ENCODE peak calls at places on chromosomes 11 and 22, in seven cellular contexts. I is WERI-Rb-1, K is IMR-90, M is A549, D is AG04450, F is dorsolateral prefrontal cortex, Q is mesendoderm. P is an unnamed sample.

GRCh38 chr11:17230867-17231851 is 23.4 kb upstream of the PIK3C2A start:
- DNase-seq in K (no peak), F (no peak), Q (no peak), I (no peak), M (no peak), D (no peak), P (no peak)

GRCh38 chr11:13963169-13963948 is 836 bp downstream of the SPON1 start:
- DNase-seq in K (peak), Q (peak), F (no peak), D (no peak), M (no peak), I (peak), P (no peak)

GRCh38 chr11:126669416-126669815 is 313.9 kb downstream of the ST3GAL4 start:
- DNase-seq in I (no peak), Q (no peak), F (no peak), K (peak), M (no peak), D (peak), P (peak)

GRCh38 chr11:79227732-79228416 is 213.0 kb downstream of the TENM4 start:
- DNase-seq in Q (peak), K (no peak), D (no peak), F (no peak), I (no peak), M (no peak), P (no peak)

GRCh38 chr22:19886605-19887250 is 32.1 kb upstream of the GNB1L start:
- DNase-seq in D (no peak), K (peak), F (no peak), M (no peak), I (no peak), Q (no peak), P (peak)

GRCh38 chr11:131073167-131073566 is 156.9 kb upstream of the SNX19 start:
- DNase-seq in I (no peak), Q (no peak), M (no peak), F (no peak), D (no peak), K (peak), P (no peak)

GRCh38 chr11:926341-926916 is 759 bp downstream of the AP2A2 start:
- DNase-seq in F (no peak), D (no peak), K (peak), Q (peak), M (peak), I (peak), P (peak)

GRCh38 chr11:8773916-8774537 is 91.4 kb downstream of the RPL27A start:
- DNase-seq in D (no peak), M (no peak), F (no peak), Q (no peak), K (no peak), I (no peak), P (no peak)

GRCh38 chr11:45457649-45458048 is 171.5 kb upstream of the SYT13 start:
- DNase-seq in I (no peak), M (no peak), Q (peak), F (no peak), D (peak), K (peak), P (peak)

GRCh38 chr11:68854273-68854958 is 12.7 kb upstream of the CPT1A start:
- DNase-seq in M (no peak), Q (no peak), K (no peak), I (no peak), D (no peak), F (no peak), P (no peak)

GRCh38 chr11:122516686-122517085 is 138.8 kb upstream of the UBASH3B start:
- DNase-seq in K (no peak), F (no peak), D (no peak), I (no peak), Q (no peak), M (no peak), P (no peak)

GRCh38 chr22:45961679-45962430 is 15.1 kb downstream of the WNT7B start:
- DNase-seq in K (no peak), M (no peak), D (no peak), Q (no peak), F (no peak), I (no peak), P (no peak)

GRCh38 chr22:20799449-20799848 is 25.5 kb downstream of the SERPIND1 start:
- DNase-seq in Q (peak), I (no peak), M (no peak), D (no peak), F (no peak), K (no peak), P (no peak)

GRCh38 chr11:13284776-13285588 is 7.4 kb downstream of the BMAL1 start:
- DNase-seq in F (no peak), D (no peak), Q (no peak), K (no peak), M (no peak), I (no peak), P (no peak)

GRCh38 chr11:9691865-9692264 is 28.0 kb downstream of the SWAP70 start:
- DNase-seq in I (no peak), D (no peak), M (no peak), Q (no peak), K (peak), F (no peak), P (peak)

GRCh38 chr22:22865311-22866072 is 22.1 kb upstream of the IGLL5 start:
- DNase-seq in D (no peak), Q (no peak), M (no peak), F (no peak), I (no peak), K (no peak), P (no peak)

GRCh38 chr11:94525933-94526332 is 13.7 kb downstream of the C11orf97 start:
- DNase-seq in F (peak), D (no peak), M (no peak), Q (no peak), K (peak), I (no peak), P (peak)

GRCh38 chr22:45101828-45102227 is 61.9 kb upstream of the NUP50 start:
- DNase-seq in Q (peak), M (peak), D (no peak), F (peak), I (peak), K (peak), P (peak)

GRCh38 chr22:39623603-39624500 is 53.3 kb downstream of the CACNA1I start:
- DNase-seq in Q (no peak), K (no peak), I (no peak), M (no peak), F (no peak), D (no peak), P (no peak)

GRCh38 chr11:46351606-46352005 is 4.3 kb downstream of the DGKZ start:
- DNase-seq in Q (no peak), K (no peak), D (no peak), M (no peak), F (no peak), I (no peak), P (no peak)

GRCh38 chr11:6418199-6418957 is 516 bp downstream of the APBB1 start:
- DNase-seq in D (no peak), I (no peak), K (no peak), M (no peak), Q (peak), F (no peak), P (no peak)

GRCh38 chr22:18032455-18033101 is 8.2 kb upstream of the MICAL3 start:
- DNase-seq in I (peak), K (peak), Q (no peak), F (no peak), M (peak), D (no peak), P (peak)

GRCh38 chr11:59957094-59957493 is 6.7 kb upstream of the OOSP4A start:
- DNase-seq in I (no peak), D (no peak), Q (no peak), K (no peak), M (no peak), F (no peak), P (no peak)

GRCh38 chr11:44334356-44335004 is 24.5 kb upstream of the ALX4 start:
- DNase-seq in I (no peak), D (no peak), K (no peak), F (no peak), M (no peak), Q (no peak), P (no peak)

GRCh38 chr22:30806391-30806861 is 111.8 kb downstream of the OSBP2 start:
- DNase-seq in K (peak), Q (peak), I (no peak), D (no peak), M (peak), F (no peak), P (peak)

GRCh38 chr22:50167689-50168489 is 2.6 kb upstream of the PANX2 start:
- DNase-seq in K (no peak), I (no peak), D (no peak), M (no peak), Q (no peak), F (no peak), P (no peak)

GRCh38 chr11:9002920-9003572 is 755 bp downstream of the NRIP3 start:
- DNase-seq in F (no peak), M (no peak), I (peak), D (no peak), Q (no peak), K (no peak), P (no peak)

GRCh38 chr22:41557401-41558240 is 3.2 kb upstream of the CSDC2 start:
- DNase-seq in M (no peak), Q (no peak), F (peak), I (peak), K (peak), D (peak), P (peak)

GRCh38 chr22:43269325-43270040 is 73.7 kb downstream of the SCUBE1 start:
- DNase-seq in D (no peak), I (no peak), K (no peak), M (no peak), F (no peak), Q (peak), P (no peak)

GRCh38 chr11:102849319-102849718 is 5.9 kb upstream of the MMP3 start:
- DNase-seq in F (no peak), M (no peak), D (no peak), I (no peak), Q (no peak), K (peak), P (peak)

GRCh38 chr11:62621027-62621566 is 689 bp downstream of the B3GAT3 start:
- DNase-seq in I (no peak), K (no peak), M (no peak), D (no peak), Q (no peak), F (no peak), P (no peak)

GRCh38 chr11:113695207-113695606 is 10.9 kb downstream of the TMPRSS5 start:
- DNase-seq in F (no peak), Q (no peak), D (no peak), I (no peak), K (no peak), M (no peak), P (no peak)

DNA sequence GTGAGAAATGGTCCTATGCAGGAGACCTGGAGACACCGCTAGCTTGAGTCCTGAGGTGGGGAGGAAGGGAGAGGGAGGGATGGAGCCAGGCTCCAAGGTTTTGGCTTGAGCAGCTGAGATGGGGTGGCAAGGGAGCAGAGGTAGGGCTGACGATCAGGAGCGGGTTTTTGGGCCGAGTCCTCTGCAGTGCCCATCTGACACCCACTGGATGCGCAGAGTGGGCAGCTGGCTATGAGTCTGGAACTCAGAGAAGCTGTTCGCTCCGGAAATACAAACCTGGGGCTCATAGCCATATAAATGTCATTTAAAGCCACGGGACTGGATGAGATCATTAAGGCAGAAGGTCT is 450 bp upstream of the MAFF start:
- DNase-seq in I (no peak), M (no peak), D (no peak), F (no peak), K (no peak), Q (no peak), P (no peak)
- H3K4me3 ChIP-seq in I (peak), M (peak), D (peak), F (peak), K (peak), Q (peak), P (peak)

GRCh38 chr11:33867996-33868645 is 23.8 kb downstream of the LMO2 start:
- DNase-seq in F (no peak), D (no peak), I (no peak), Q (no peak), K (no peak), M (no peak), P (no peak)
- H3K4me3 ChIP-seq in F (peak), D (no peak), I (peak), Q (no peak), K (no peak), M (no peak), P (no peak)

DNA sequence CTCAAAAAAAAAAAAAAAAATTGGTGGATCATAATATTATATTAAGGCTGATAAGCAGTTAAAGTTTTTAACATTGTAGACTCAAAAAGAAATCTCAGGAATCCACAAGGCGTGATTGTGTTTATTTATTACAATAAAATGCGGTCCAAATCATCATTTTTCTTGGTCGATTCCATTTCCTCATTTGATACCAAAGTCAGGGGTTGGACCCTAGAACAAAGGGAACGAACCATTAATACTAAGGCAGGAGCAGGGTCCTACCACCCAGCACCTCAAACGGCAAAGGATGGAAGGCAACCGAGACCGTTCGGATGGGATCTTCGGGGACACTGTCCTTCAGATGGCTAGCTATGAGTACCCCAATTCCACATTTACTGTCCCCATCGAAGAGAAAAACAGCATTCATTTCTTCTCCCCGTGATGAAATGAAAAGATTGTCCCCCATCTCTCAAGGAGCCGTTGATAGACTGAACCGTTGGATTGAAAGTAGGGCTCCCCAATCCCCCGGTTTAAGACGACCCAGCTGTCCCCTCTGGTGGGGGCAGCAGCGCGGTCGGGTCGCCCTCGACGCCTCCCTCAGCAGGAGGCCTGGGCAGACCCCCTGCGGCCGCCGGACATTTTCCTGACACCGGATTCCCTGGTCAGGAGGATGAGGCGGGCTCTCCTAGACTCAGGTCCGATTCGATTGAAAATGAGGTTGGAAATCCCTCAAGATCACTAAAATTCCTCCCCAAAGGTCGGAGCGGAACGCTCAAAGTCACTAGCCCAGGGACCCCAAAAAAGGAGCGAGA is 607 bp downstream of the DMC1 start:
- DNase-seq in F (no peak), M (no peak), Q (no peak), I (no peak), D (no peak), K (no peak), P (no peak)
- H3K4me3 ChIP-seq in F (peak), M (peak), Q (peak), I (no peak), D (peak), K (peak), P (peak)

GRCh38 chr11:71365626-71366025 is 82.6 kb downstream of the DHCR7 start:
- DNase-seq in F (no peak), K (no peak), M (no peak), I (no peak), Q (no peak), D (no peak), P (no peak)
- H3K4me3 ChIP-seq in F (no peak), K (no peak), M (no peak), I (no peak), Q (no peak), D (no peak), P (no peak)